ENCODE peak calls at places on chromosomes 7 and 10, in four cellular contexts. D is breast epithelium, B is psoas muscle, K is hepatocyte. F is an unnamed sample.

GRCh38 chr7:114062810-114063209 is 144.0 kb upstream of the PPP1R3A start:
- DNase-seq in D (no peak), B (no peak), K (no peak), F (no peak)

GRCh38 chr7:47757946-47758371 is 176.0 kb upstream of the TNS3 start:
- DNase-seq in D (peak), B (peak), K (peak), F (no peak)

GRCh38 chr10:11757820-11758463 is 15.8 kb downstream of the ECHDC3 start:
- DNase-seq in D (peak), B (peak), K (peak), F (peak)

GRCh38 chr10:106815427-106816043 is 349.0 kb downstream of the SORCS1 start:
- DNase-seq in D (no peak), B (no peak), K (no peak), F (no peak)

GRCh38 chr7:22433710-22434460 is 66.1 kb downstream of the STEAP1B start:
- DNase-seq in D (no peak), B (peak), K (no peak), F (no peak)

GRCh38 chr10:22674215-22674930 is 40.0 kb downstream of the PIP4K2A start:
- DNase-seq in D (no peak), B (no peak), K (no peak), F (no peak)

GRCh38 chr10:129759214-129760002 is 204.7 kb downstream of the EBF3 start:
- DNase-seq in D (peak), B (no peak), K (no peak), F (peak)

GRCh38 chr10:62939698-62940097 is 123.5 kb upstream of the EGR2 start:
- DNase-seq in D (no peak), B (no peak), K (no peak), F (no peak)

GRCh38 chr10:22321156-22321711 is 335 bp downstream of the BMI1 start:
- DNase-seq in D (no peak), B (peak), K (peak), F (peak)

GRCh38 chr7:2008101-2008935 is 224.4 kb downstream of the MAD1L1 start:
- DNase-seq in D (no peak), B (peak), K (no peak), F (peak)

GRCh38 chr7:128929201-128929808 is 8.4 kb upstream of the IRF5 start:
- DNase-seq in D (no peak), B (no peak), K (no peak), F (peak)

GRCh38 chr10:121469797-121470606 is 128.2 kb downstream of the FGFR2 start:
- DNase-seq in D (no peak), B (no peak), K (no peak), F (no peak)
- H3K4me3 ChIP-seq in D (no peak), B (no peak), K (no peak), F (no peak)

GRCh38 chr7:150791304-150791703 is 8.9 kb downstream of the TMEM176B start:
- DNase-seq in D (no peak), B (no peak), K (no peak), F (no peak)

GRCh38 chr7:150790416-150791075 is 9.6 kb downstream of the TMEM176B start:
- DNase-seq in D (no peak), B (no peak), K (no peak), F (no peak)

GRCh38 chr7:150791746-150792452 is 8.3 kb downstream of the TMEM176B start:
- DNase-seq in D (no peak), B (no peak), K (no peak), F (no peak)

GRCh38 chr7:150787321-150788281 is 12.6 kb downstream of the TMEM176B start:
- DNase-seq in D (no peak), B (no peak), K (peak), F (no peak)

DNA sequence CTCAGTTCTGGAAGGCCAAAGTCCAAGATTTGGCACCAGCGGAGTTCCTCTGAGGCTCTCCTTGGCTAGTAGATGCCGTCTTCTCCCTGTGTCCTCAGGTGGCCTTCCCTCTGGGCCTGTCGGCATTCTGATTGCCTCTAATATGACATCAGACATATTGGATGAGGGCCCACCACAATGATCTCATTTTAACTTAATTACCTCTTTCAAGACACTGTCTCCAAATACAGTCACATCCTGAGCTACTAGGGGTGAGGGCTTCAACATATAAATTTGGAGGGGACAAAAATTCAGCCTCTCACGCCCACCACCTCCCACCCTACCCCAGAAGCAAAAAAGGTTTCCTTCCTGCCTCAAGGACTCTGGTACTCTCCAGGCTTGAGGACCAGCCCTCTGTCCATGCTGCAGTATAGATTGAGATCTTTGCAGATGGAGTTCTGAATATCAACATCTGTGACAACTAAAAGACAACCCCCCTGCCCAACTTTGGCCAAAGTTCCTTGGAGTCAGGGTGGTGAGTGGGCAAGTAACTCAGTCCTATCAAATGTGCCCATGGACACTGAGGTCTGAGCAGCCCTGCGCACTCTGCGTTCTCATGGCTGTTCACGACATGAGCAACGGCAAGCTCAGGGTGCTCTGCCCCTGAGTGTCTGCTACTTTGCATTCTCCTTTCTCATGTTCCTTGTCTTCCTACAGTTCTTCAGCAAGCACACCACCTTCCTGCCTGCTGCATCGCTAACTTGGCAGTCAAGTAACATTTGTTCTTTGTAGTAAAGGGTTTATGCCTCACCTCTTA is 11.5 kb downstream of the TMEM176B start:
- DNase-seq in D (no peak), B (peak), K (no peak), F (peak)
- H3K4me3 ChIP-seq in D (no peak), B (no peak), K (no peak), F (no peak)

GRCh38 chr10:20888620-20889337 is 8.3 kb downstream of the NEBL start:
- DNase-seq in D (no peak), B (no peak), K (no peak), F (no peak)
- H3K4me3 ChIP-seq in D (no peak), B (no peak), K (no peak), F (no peak)

GRCh38 chr7:73828107-73828803 is 2.5 kb upstream of the CLDN4 start:
- DNase-seq in D (no peak), B (no peak), K (peak), F (no peak)
- H3K4me3 ChIP-seq in D (peak), B (no peak), K (no peak), F (no peak)

DNA sequence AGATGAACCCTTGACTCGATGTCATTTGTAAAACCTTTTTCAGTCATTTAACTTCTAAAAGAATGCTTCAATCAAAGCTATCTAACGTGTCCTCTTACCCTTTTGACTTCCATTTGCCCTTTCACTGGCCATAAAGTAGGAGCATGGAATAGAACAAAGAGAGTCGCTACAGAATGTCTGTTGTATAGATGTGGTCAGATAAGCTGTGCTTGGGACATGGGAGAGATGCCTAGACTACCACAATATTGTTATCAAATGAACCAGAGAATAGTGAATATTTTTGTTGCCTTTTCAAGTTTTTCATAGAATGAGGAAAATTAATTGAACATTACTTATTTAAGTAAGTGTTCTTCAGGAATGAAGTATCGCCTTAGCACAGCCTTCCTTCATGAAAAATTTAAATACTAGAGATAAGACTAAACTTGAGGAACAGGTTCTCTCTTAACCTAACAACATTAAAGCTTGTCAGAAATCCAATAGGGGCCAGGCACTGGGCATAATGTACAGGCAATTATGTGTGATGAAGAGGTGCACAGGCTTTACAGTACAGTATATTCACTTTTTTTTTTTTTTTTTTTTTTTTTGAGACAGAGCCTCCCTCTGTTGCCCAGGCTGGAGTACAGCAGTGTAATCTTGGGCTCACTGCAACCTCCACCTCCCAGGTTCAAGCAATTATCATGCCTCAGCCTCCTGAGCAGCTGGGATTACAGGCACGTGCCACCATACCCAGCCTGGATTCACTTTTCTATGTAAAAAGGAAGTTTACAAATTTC is 7.5 kb upstream of the KMT2E start:
- DNase-seq in D (no peak), B (no peak), K (peak), F (no peak)
- H3K4me3 ChIP-seq in D (no peak), B (no peak), K (no peak), F (no peak)